ENCODE peak calls at places on chromosomes 1 and 21, in eight cellular contexts. M is lower lobe of right lung; Y is activated CD8-positive, alpha-beta T cell treated with anti-CD3 and anti-CD28 coated beads for 36 hours; Q is non-pigmented ciliary epithelial cell; I is foreskin keratinocyte; U is A172; O is GM03348; K is NCI-H2107. H is an unnamed sample.

GRCh38 chr1:14522331-14523241 is 75.9 kb upstream of the KAZN start:
- DNase-seq in U (peak), K (no peak), Y (peak), Q (no peak), M (no peak), O (peak), I (peak), H (no peak)

GRCh38 chr1:84773195-84773594 is 82.9 kb upstream of the SSX2IP start:
- DNase-seq in I (peak), M (no peak), Q (no peak), K (no peak), Y (no peak), U (no peak), O (no peak), H (no peak)

GRCh38 chr21:28669331-28669730 is 323.3 kb downstream of the LTN1 start:
- DNase-seq in Q (no peak), I (no peak), Y (peak), K (no peak), O (no peak), U (no peak), M (no peak), H (no peak)

GRCh38 chr1:179742717-179743678 is at the start of gene FAM163A:
- DNase-seq in Q (no peak), Y (peak), M (no peak), K (no peak), U (no peak), I (peak), O (peak), H (no peak)

GRCh38 chr1:116218922-116219321 is 107.7 kb downstream of the MAB21L3 start:
- DNase-seq in M (no peak), Y (no peak), U (no peak), I (no peak), K (no peak), O (no peak), Q (no peak), H (no peak)

GRCh38 chr21:35511298-35512162 is 462.4 kb upstream of the RUNX1 start:
- DNase-seq in Y (peak), Q (no peak), I (peak), K (no peak), O (peak), M (no peak), U (peak), H (no peak)

GRCh38 chr1:94757931-94758330 is 62.2 kb upstream of the SLC44A3 start:
- DNase-seq in K (no peak), I (no peak), Y (no peak), U (no peak), O (no peak), Q (no peak), M (no peak), H (peak)

GRCh38 chr1:195663549-195664280 is 944.5 kb downstream of the KCNT2 start:
- DNase-seq in M (no peak), I (peak), Q (peak), O (peak), U (peak), Y (no peak), K (no peak), H (no peak)

GRCh38 chr1:19582318-19582717 is 61.8 kb upstream of the NBL1 start:
- DNase-seq in U (peak), I (peak), O (no peak), K (no peak), M (peak), Y (peak), Q (no peak), H (peak)

GRCh38 chr1:39840507-39840906 is 42.8 kb downstream of the TRIT1 start:
- DNase-seq in K (no peak), I (no peak), Q (no peak), U (no peak), O (no peak), M (no peak), Y (no peak), H (no peak)

GRCh38 chr1:224235819-224236493 is 52.9 kb downstream of the DEGS1 start:
- DNase-seq in O (no peak), Y (no peak), U (no peak), Q (no peak), K (no peak), M (no peak), I (no peak), H (no peak)

GRCh38 chr1:78005755-78006154 is 1.0 kb downstream of the DNAJB4 start:
- DNase-seq in M (no peak), K (no peak), O (peak), Y (no peak), I (peak), U (peak), Q (peak), H (no peak)

GRCh38 chr1:3943806-3944620 is 43.9 kb upstream of the C1orf174 start:
- DNase-seq in Y (no peak), K (no peak), M (no peak), Q (no peak), U (no peak), I (no peak), O (no peak), H (no peak)

GRCh38 chr21:32826317-32827167 is 55.0 kb upstream of the PAXBP1 start:
- DNase-seq in Q (no peak), U (peak), I (peak), K (peak), O (peak), Y (peak), M (no peak), H (no peak)

GRCh38 chr1:203475012-203475981 is at the start of gene PRELP:
- DNase-seq in U (no peak), Y (no peak), K (peak), I (no peak), Q (no peak), O (peak), M (no peak), H (no peak)

GRCh38 chr21:42703936-42704335 is 50.5 kb downstream of the PDE9A start:
- DNase-seq in Q (no peak), M (no peak), I (no peak), U (no peak), O (no peak), K (no peak), Y (no peak), H (no peak)

GRCh38 chr1:26315874-26316850 is 1.6 kb upstream of the CD52 start:
- DNase-seq in I (no peak), U (no peak), Y (no peak), O (no peak), Q (no peak), K (no peak), M (no peak), H (no peak)

GRCh38 chr1:18811733-18812132 is 47.7 kb downstream of the TAS1R2 start:
- DNase-seq in U (no peak), M (no peak), K (no peak), Q (no peak), O (no peak), Y (no peak), I (no peak), H (no peak)

GRCh38 chr21:42002421-42002958 is 7.7 kb downstream of the ZBTB21 start:
- DNase-seq in Y (peak), O (peak), Q (peak), K (no peak), M (no peak), I (peak), U (peak), H (no peak)

GRCh38 chr1:47712596-47713299 is 274.9 kb downstream of the FOXD2 start:
- DNase-seq in I (no peak), Y (no peak), O (no peak), U (no peak), M (no peak), K (no peak), Q (no peak), H (no peak)

GRCh38 chr1:46652321-46653100 is 15.7 kb downstream of the ATPAF1 start:
- DNase-seq in O (no peak), Q (no peak), K (no peak), M (no peak), U (no peak), Y (no peak), I (no peak), H (no peak)

GRCh38 chr1:94284481-94284880 is 47.1 kb upstream of the ARHGAP29 start:
- DNase-seq in Y (no peak), O (no peak), M (no peak), U (no peak), I (no peak), K (no peak), Q (no peak), H (no peak)

GRCh38 chr1:7686301-7686850 is 84.7 kb upstream of the VAMP3 start:
- DNase-seq in O (no peak), K (no peak), M (peak), Y (no peak), I (no peak), Q (no peak), U (no peak), H (no peak)

GRCh38 chr1:51969038-51969705 is 21.3 kb downstream of the RAB3B start:
- DNase-seq in U (peak), K (no peak), Y (no peak), I (no peak), Q (peak), O (peak), M (no peak), H (no peak)

GRCh38 chr1:15350151-15350550 is 59.5 kb upstream of the EFHD2 start:
- DNase-seq in M (no peak), K (no peak), Q (no peak), Y (no peak), U (no peak), O (no peak), I (no peak), H (no peak)

GRCh38 chr1:21926814-21927530 is 10.1 kb downstream of the HSPG2 start:
- DNase-seq in U (no peak), M (no peak), Y (no peak), Q (no peak), K (no peak), I (no peak), O (peak), H (peak)

GRCh38 chr1:211135342-211135950 is 1.5 kb upstream of the KCNH1 start:
- DNase-seq in Q (peak), M (no peak), O (peak), Y (no peak), K (peak), I (peak), U (peak), H (no peak)

GRCh38 chr1:47870946-47871750 is 126.0 kb downstream of the TRABD2B start:
- DNase-seq in U (no peak), K (no peak), I (no peak), O (no peak), Y (no peak), Q (no peak), M (no peak), H (no peak)

GRCh38 chr1:22472596-22472995 is 20.9 kb downstream of the ZBTB40 start:
- DNase-seq in O (peak), K (no peak), Q (no peak), M (no peak), I (no peak), U (no peak), Y (no peak), H (no peak)